ENCODE peak calls at places on chromosomes 3 and 15, in nine cellular contexts. S, Z, E, B, Q, X, L, R and Y are unnamed samples.

GRCh38 chr15:47523669-47524068 is 193.6 kb upstream of the SEMA6D start:
- DNase-seq in S (peak), Z (no peak), E (no peak), B (no peak), Q (no peak), X (no peak), L (peak), R (no peak), Y (no peak)

GRCh38 chr3:162142511-162142910 is 645.9 kb downstream of the OTOL1 start:
- DNase-seq in S (peak), Z (no peak), E (no peak), B (no peak), Q (no peak), X (no peak), L (peak), R (no peak), Y (no peak)

GRCh38 chr15:92803852-92804609 is 96.1 kb upstream of the CHD2 start:
- DNase-seq in S (peak), Z (no peak), E (no peak), B (no peak), Q (peak), X (peak), L (peak), R (peak), Y (peak)

GRCh38 chr15:86165263-86166204 is 85.9 kb downstream of the AGBL1 start:
- DNase-seq in S (no peak), Z (no peak), E (no peak), B (no peak), Q (peak), X (no peak), L (no peak), R (no peak), Y (no peak)

GRCh38 chr3:195756935-195757302 is 36.1 kb downstream of the MUC20 start:
- DNase-seq in S (no peak), Z (no peak), E (peak), B (no peak), Q (peak), X (no peak), L (no peak), R (no peak), Y (no peak)

GRCh38 chr15:38127306-38127731 is 125.3 kb upstream of the SPRED1 start:
- DNase-seq in S (no peak), Z (no peak), E (no peak), B (no peak), Q (no peak), X (no peak), L (peak), R (peak), Y (no peak)

GRCh38 chr3:157423337-157423736 is 13.3 kb upstream of the PTX3 start:
- DNase-seq in S (peak), Z (no peak), E (no peak), B (no peak), Q (no peak), X (no peak), L (no peak), R (no peak), Y (no peak)

GRCh38 chr15:49902791-49903481 is 216.1 kb downstream of the ATP8B4 start:
- DNase-seq in S (peak), Z (no peak), E (no peak), B (no peak), Q (no peak), X (no peak), L (no peak), R (no peak), Y (peak)

GRCh38 chr15:71792521-71792920 is 17.8 kb upstream of the NR2E3 start:
- DNase-seq in S (peak), Z (no peak), E (no peak), B (no peak), Q (peak), X (no peak), L (peak), R (no peak), Y (peak)

GRCh38 chr15:52780172-52780980 is 9.8 kb downstream of the ONECUT1 start:
- DNase-seq in S (peak), Z (peak), E (peak), B (peak), Q (peak), X (peak), L (peak), R (peak), Y (peak)

GRCh38 chr3:136802481-136802996 is 16.4 kb upstream of the SLC35G2 start:
- DNase-seq in S (peak), Z (no peak), E (no peak), B (no peak), Q (no peak), X (no peak), L (peak), R (no peak), Y (no peak)

GRCh38 chr3:148710665-148711064 is 13.0 kb downstream of the AGTR1 start:
- DNase-seq in S (no peak), Z (no peak), E (no peak), B (no peak), Q (peak), X (no peak), L (no peak), R (no peak), Y (no peak)

GRCh38 chr3:144104679-144105078 is 133.1 kb downstream of the DIPK2A start:
- DNase-seq in S (no peak), Z (no peak), E (no peak), B (no peak), Q (no peak), X (no peak), L (no peak), R (no peak), Y (no peak)

GRCh38 chr15:101807345-101807945 is 4.1 kb downstream of the OR4F6 start:
- DNase-seq in S (peak), Z (no peak), E (no peak), B (no peak), Q (no peak), X (no peak), L (peak), R (no peak), Y (peak)

GRCh38 chr3:31495971-31496370 is 36.8 kb upstream of the STT3B start:
- DNase-seq in S (peak), Z (no peak), E (no peak), B (no peak), Q (no peak), X (no peak), L (peak), R (no peak), Y (no peak)

GRCh38 chr3:11641683-11642407 is 1.9 kb downstream of the VGLL4 start:
- DNase-seq in S (peak), Z (peak), E (peak), B (no peak), Q (peak), X (no peak), L (peak), R (no peak), Y (no peak)

GRCh38 chr15:100429116-100429728 is 87.4 kb upstream of the ADAMTS17 start:
- DNase-seq in S (no peak), Z (no peak), E (no peak), B (no peak), Q (no peak), X (no peak), L (no peak), R (no peak), Y (no peak)

GRCh38 chr15:34043391-34043790 is 4.4 kb upstream of the AVEN start:
- DNase-seq in S (no peak), Z (no peak), E (no peak), B (no peak), Q (peak), X (no peak), L (no peak), R (no peak), Y (no peak)

GRCh38 chr3:64278631-64279030 is 53.4 kb upstream of the PRICKLE2 start:
- DNase-seq in S (no peak), Z (peak), E (no peak), B (no peak), Q (peak), X (no peak), L (no peak), R (no peak), Y (no peak)

GRCh38 chr15:77541421-77542181 is 91.1 kb downstream of the LINGO1 start:
- DNase-seq in S (no peak), Z (peak), E (peak), B (no peak), Q (peak), X (peak), L (no peak), R (no peak), Y (no peak)

GRCh38 chr15:70768247-70768883 is 5.0 kb upstream of the UACA start:
- DNase-seq in S (no peak), Z (no peak), E (no peak), B (no peak), Q (no peak), X (no peak), L (no peak), R (no peak), Y (no peak)
- H3K4me3 ChIP-seq in S (no peak), Z (no peak), E (no peak), B (no peak), Q (no peak), X (no peak), L (no peak), R (no peak), Y (no peak)

GRCh38 chr3:73319179-73319769 is 257.8 kb downstream of the EBLN2 start:
- DNase-seq in S (no peak), Z (no peak), E (no peak), B (no peak), Q (no peak), X (no peak), L (no peak), R (no peak), Y (no peak)

GRCh38 chr3:73327052-73327451 is 265.6 kb downstream of the EBLN2 start:
- DNase-seq in S (no peak), Z (no peak), E (no peak), B (no peak), Q (no peak), X (no peak), L (no peak), R (no peak), Y (no peak)

GRCh38 chr3:73324203-73325155 is 263.0 kb downstream of the EBLN2 start:
- DNase-seq in S (peak), Z (no peak), E (no peak), B (no peak), Q (peak), X (no peak), L (no peak), R (no peak), Y (peak)

GRCh38 chr3:73321286-73321685 is 259.8 kb downstream of the EBLN2 start:
- DNase-seq in S (no peak), Z (no peak), E (no peak), B (no peak), Q (no peak), X (no peak), L (no peak), R (no peak), Y (no peak)
- H3K4me3 ChIP-seq in S (no peak), Z (no peak), E (no peak), B (no peak), Q (no peak), X (no peak), L (no peak), R (no peak), Y (no peak)

GRCh38 chr3:184178522-184179138 is 4.0 kb downstream of the AP2M1 start:
- DNase-seq in S (peak), Z (no peak), E (no peak), B (no peak), Q (no peak), X (no peak), L (no peak), R (no peak), Y (no peak)

GRCh38 chr3:184176377-184177330 is 2.0 kb downstream of the AP2M1 start:
- DNase-seq in S (peak), Z (peak), E (peak), B (no peak), Q (peak), X (peak), L (peak), R (peak), Y (peak)

GRCh38 chr3:184177331-184177731 is 2.7 kb downstream of the AP2M1 start:
- DNase-seq in S (peak), Z (peak), E (peak), B (no peak), Q (peak), X (no peak), L (no peak), R (no peak), Y (no peak)

GRCh38 chr3:184175981-184176376 is 1.3 kb downstream of the AP2M1 start:
- DNase-seq in S (no peak), Z (no peak), E (no peak), B (no peak), Q (no peak), X (no peak), L (no peak), R (no peak), Y (no peak)

GRCh38 chr3:184177767-184178306 is 3.2 kb downstream of the AP2M1 start:
- DNase-seq in S (no peak), Z (no peak), E (no peak), B (no peak), Q (no peak), X (no peak), L (no peak), R (no peak), Y (no peak)
- H3K4me3 ChIP-seq in S (peak), Z (peak), E (no peak), B (no peak), Q (no peak), X (peak), L (no peak), R (no peak), Y (peak)

GRCh38 chr15:80586141-80586540 is 109.0 kb upstream of the ABHD17C start:
- DNase-seq in S (no peak), Z (no peak), E (peak), B (no peak), Q (no peak), X (no peak), L (peak), R (no peak), Y (no peak)
- H3K4me3 ChIP-seq in S (no peak), Z (no peak), E (no peak), B (no peak), Q (no peak), X (no peak), L (no peak), R (no peak), Y (no peak)

DNA sequence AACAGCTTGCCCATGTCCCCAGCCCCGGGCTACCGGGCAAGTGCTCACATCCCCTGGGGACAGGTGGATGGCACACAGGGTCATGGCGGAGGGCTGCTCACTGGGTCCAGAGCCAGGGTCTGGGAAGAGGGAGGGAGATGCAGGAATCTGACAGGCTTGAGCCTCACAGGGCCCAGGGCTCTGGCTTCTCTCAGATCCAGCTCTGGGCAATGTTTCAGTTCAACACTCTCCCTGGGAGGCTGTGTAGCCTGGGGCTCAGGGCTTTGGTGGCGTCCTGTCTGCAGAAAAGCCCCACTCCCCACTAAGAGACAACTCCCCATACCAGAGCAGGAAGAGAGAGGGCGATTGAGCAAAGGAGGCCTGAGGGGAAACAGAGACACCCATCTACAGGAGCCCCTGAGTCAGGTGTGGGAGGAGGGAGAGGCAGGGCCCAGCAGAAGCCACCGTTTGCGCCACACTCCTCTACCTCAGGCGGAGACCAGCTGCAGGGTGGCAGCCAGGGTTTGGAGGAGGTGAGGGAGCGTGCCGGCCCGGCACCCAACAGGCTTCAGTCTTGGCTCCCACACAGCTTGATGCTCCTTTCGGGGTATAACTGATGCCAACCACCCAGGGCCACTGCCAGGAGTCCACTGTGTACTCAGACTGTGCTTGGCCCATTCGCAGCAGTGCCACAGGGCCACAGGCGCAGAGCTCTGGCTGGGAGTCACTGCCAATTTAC is 16.8 kb upstream of the SRP14 start:
- DNase-seq in S (no peak), Z (no peak), E (no peak), B (no peak), Q (peak), X (no peak), L (no peak), R (no peak), Y (no peak)
- H3K4me3 ChIP-seq in S (no peak), Z (no peak), E (no peak), B (no peak), Q (no peak), X (no peak), L (no peak), R (no peak), Y (no peak)

DNA sequence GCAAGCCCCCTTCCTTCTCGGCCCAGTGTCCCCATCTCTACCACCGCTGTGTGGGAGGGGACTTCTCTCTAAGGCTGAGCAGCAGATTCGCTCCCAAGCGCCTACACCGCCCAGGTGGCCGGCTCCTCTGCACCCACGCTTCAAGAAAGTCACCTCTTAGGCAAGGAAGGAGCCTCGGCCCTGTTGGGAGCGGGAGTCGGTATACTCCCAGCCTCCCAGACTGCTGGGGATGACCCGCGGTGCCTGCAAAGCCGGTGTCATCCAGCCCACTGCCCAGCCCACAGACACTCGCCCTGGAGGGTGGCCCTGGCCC is 527 bp downstream of the CHRNB4 start:
- DNase-seq in S (no peak), Z (no peak), E (no peak), B (no peak), Q (no peak), X (no peak), L (no peak), R (no peak), Y (no peak)
- H3K4me3 ChIP-seq in S (no peak), Z (peak), E (peak), B (no peak), Q (no peak), X (peak), L (peak), R (peak), Y (no peak)

GRCh38 chr15:68823561-68823960 is 2.9 kb upstream of the ANP32A start:
- DNase-seq in S (no peak), Z (no peak), E (no peak), B (no peak), Q (peak), X (no peak), L (no peak), R (no peak), Y (no peak)

GRCh38 chr15:68820589-68821189 is at the start of gene ANP32A:
- DNase-seq in S (peak), Z (peak), E (peak), B (peak), Q (peak), X (peak), L (peak), R (peak), Y (peak)

GRCh38 chr15:68821190-68821897 is 649 bp upstream of the ANP32A start:
- DNase-seq in S (no peak), Z (no peak), E (no peak), B (no peak), Q (no peak), X (no peak), L (no peak), R (no peak), Y (no peak)

GRCh38 chr15:68821898-68822380 is 1.2 kb upstream of the ANP32A start:
- DNase-seq in S (peak), Z (peak), E (no peak), B (no peak), Q (no peak), X (no peak), L (peak), R (no peak), Y (no peak)

GRCh38 chr15:68822818-68823217 is 2.1 kb upstream of the ANP32A start:
- DNase-seq in S (no peak), Z (peak), E (no peak), B (no peak), Q (no peak), X (no peak), L (no peak), R (no peak), Y (no peak)
- H3K4me3 ChIP-seq in S (no peak), Z (peak), E (no peak), B (no peak), Q (no peak), X (no peak), L (no peak), R (no peak), Y (no peak)